ENCODE peak calls at places on chromosomes 16 and 17, in seven cellular contexts. R is transverse colon, A is H9, N is neural progenitor cell, O is nephron progenitor cell, Q is fibroblast of villous mesenchyme, K is fibroblast of pulmonary artery. W is an unnamed sample.

GRCh38 chr16:50274771-50275415 is 8.5 kb downstream of the ADCY7 start:
- DNase-seq in K (no peak), Q (no peak), R (no peak), N (no peak), O (no peak), A (no peak), W (no peak)

GRCh38 chr16:84582958-84583516 is 34.8 kb downstream of the COTL1 start:
- DNase-seq in O (no peak), R (no peak), K (no peak), N (no peak), A (peak), Q (peak), W (no peak)

GRCh38 chr16:22375117-22375962 is 921 bp upstream of the CDR2 start:
- DNase-seq in A (no peak), R (no peak), O (no peak), N (peak), Q (peak), K (no peak), W (peak)

GRCh38 chr17:9935408-9935807 is 30.3 kb upstream of the RCVRN start:
- DNase-seq in K (no peak), O (no peak), R (no peak), A (no peak), Q (peak), N (no peak), W (no peak)

GRCh38 chr17:58289869-58290268 is 9.1 kb upstream of the MPO start:
- DNase-seq in K (no peak), R (no peak), Q (no peak), N (no peak), A (no peak), O (no peak), W (no peak)

GRCh38 chr16:70750893-70751467 is 50.0 kb downstream of the VAC14 start:
- DNase-seq in O (no peak), A (no peak), K (peak), Q (peak), N (no peak), R (peak), W (no peak)

GRCh38 chr17:66949501-66949900 is 15.0 kb upstream of the CACNG4 start:
- DNase-seq in N (no peak), O (no peak), A (no peak), K (peak), Q (peak), R (no peak), W (no peak)

GRCh38 chr17:76783146-76783545 is 45.2 kb downstream of the MFSD11 start:
- DNase-seq in A (no peak), N (no peak), O (no peak), R (no peak), K (no peak), Q (no peak), W (no peak)

GRCh38 chr16:68286153-68287074 is 22.1 kb downstream of the SLC7A6 start:
- DNase-seq in A (no peak), O (no peak), R (no peak), Q (no peak), N (no peak), K (no peak), W (no peak)

GRCh38 chr16:28184625-28185024 is 27.1 kb downstream of the XPO6 start:
- DNase-seq in R (no peak), N (no peak), K (no peak), A (no peak), Q (no peak), O (no peak), W (no peak)

GRCh38 chr16:86251682-86252081 is 258.6 kb upstream of the FOXF1 start:
- DNase-seq in Q (peak), O (no peak), R (no peak), K (no peak), N (no peak), A (no peak), W (no peak)

GRCh38 chr16:68031951-68032350 is 8.9 kb downstream of the DUS2 start:
- DNase-seq in K (no peak), N (no peak), O (no peak), A (no peak), Q (no peak), R (peak), W (no peak)

GRCh38 chr16:48126801-48127644 is 28.8 kb downstream of the ABCC12 start:
- DNase-seq in A (no peak), O (no peak), R (no peak), N (no peak), K (peak), Q (peak), W (no peak)

GRCh38 chr17:30173649-30174048 is 57.0 kb downstream of the NSRP1 start:
- DNase-seq in O (no peak), A (no peak), K (no peak), N (no peak), Q (no peak), R (no peak), W (no peak)

GRCh38 chr17:81013642-81014041 is 21.3 kb upstream of the BAIAP2 start:
- DNase-seq in Q (no peak), R (no peak), O (no peak), A (no peak), K (no peak), N (no peak), W (no peak)

GRCh38 chr17:57672205-57672632 is 72.9 kb downstream of the CCDC182 start:
- DNase-seq in A (no peak), N (no peak), K (peak), O (no peak), R (no peak), Q (no peak), W (peak)

GRCh38 chr17:45040459-45040858 is 11.0 kb downstream of the DCAKD start:
- DNase-seq in Q (no peak), A (peak), R (no peak), K (no peak), N (peak), O (no peak), W (no peak)

GRCh38 chr17:8806206-8807069 is 7.3 kb upstream of the MFSD6L start:
- DNase-seq in N (no peak), Q (no peak), O (no peak), R (no peak), A (peak), K (no peak), W (no peak)

GRCh38 chr17:31857920-31858646 is 961 bp downstream of the COPRS start:
- DNase-seq in N (no peak), O (no peak), R (no peak), K (no peak), A (no peak), Q (no peak), W (peak)

GRCh38 chr16:55021595-55022475 is 91.2 kb downstream of the IRX5 start:
- DNase-seq in R (peak), N (peak), A (peak), K (peak), Q (peak), O (no peak), W (peak)

GRCh38 chr16:87437911-87438610 is 45.9 kb downstream of the MAP1LC3B start:
- DNase-seq in R (no peak), N (no peak), Q (peak), O (no peak), A (no peak), K (no peak), W (no peak)

GRCh38 chr16:48531011-48531962 is 78.7 kb downstream of the N4BP1 start:
- DNase-seq in R (no peak), N (no peak), O (peak), Q (peak), K (no peak), A (peak), W (no peak)

GRCh38 chr16:69179255-69180010 is 7.5 kb upstream of the SNTB2 start:
- DNase-seq in Q (peak), O (no peak), K (peak), A (no peak), N (no peak), R (peak), W (no peak)

GRCh38 chr17:78400581-78401240 is 22.3 kb downstream of the PGS1 start:
- DNase-seq in A (no peak), O (no peak), N (no peak), R (no peak), K (no peak), Q (no peak), W (no peak)

GRCh38 chr17:38460082-38460715 is 31.9 kb downstream of the ARHGAP23 start:
- DNase-seq in O (no peak), A (no peak), Q (no peak), N (no peak), R (no peak), K (no peak), W (no peak)

GRCh38 chr16:67100569-67101300 is 9.0 kb upstream of the PHAF1 start:
- DNase-seq in O (no peak), Q (peak), K (peak), A (no peak), N (no peak), R (no peak), W (no peak)

GRCh38 chr16:11047057-11047456 is 102.7 kb downstream of the CLEC16A start:
- DNase-seq in K (peak), A (no peak), Q (peak), R (no peak), N (no peak), O (no peak), W (no peak)

GRCh38 chr16:12531937-12532336 is 271.8 kb downstream of the CPPED1 start:
- DNase-seq in Q (peak), K (no peak), N (no peak), O (no peak), R (no peak), A (no peak), W (no peak)

GRCh38 chr16:83878838-83879237 is 20.1 kb upstream of the MLYCD start:
- DNase-seq in A (no peak), R (no peak), O (no peak), Q (peak), N (peak), K (peak), W (no peak)

GRCh38 chr17:75125984-75126383 is 5.6 kb downstream of the NT5C start:
- DNase-seq in N (no peak), A (peak), R (no peak), O (no peak), Q (no peak), K (no peak), W (no peak)

GRCh38 chr17:73949903-73950302 is 253.6 kb upstream of the RPL38 start:
- DNase-seq in A (no peak), N (no peak), R (no peak), K (no peak), O (no peak), Q (no peak), W (no peak)

GRCh38 chr17:59327136-59327878 is 4.1 kb upstream of the YPEL2 start:
- DNase-seq in K (peak), A (no peak), N (no peak), R (no peak), O (no peak), Q (no peak), W (no peak)

GRCh38 chr16:78563905-78564304 is 464.5 kb downstream of the WWOX start:
- DNase-seq in R (no peak), Q (peak), N (no peak), O (no peak), K (no peak), A (no peak), W (no peak)

GRCh38 chr16:63652091-63652490 is 1469.8 kb downstream of the CDH11 start:
- DNase-seq in O (no peak), Q (no peak), N (peak), R (no peak), A (no peak), K (no peak), W (no peak)

GRCh38 chr16:35741546-35741945 is 2282.1 kb downstream of the TP53TG3F start:
- DNase-seq in O (no peak), Q (no peak), R (no peak), N (no peak), A (no peak), K (no peak), W (no peak)

GRCh38 chr17:63834431-63835166 is 7.1 kb upstream of the FTSJ3 start:
- DNase-seq in N (peak), R (no peak), K (peak), Q (peak), O (peak), A (peak), W (peak)
- TF ChIP-seq CTCF in N (peak), R (no peak), K (peak), Q (peak), O (peak), A (peak), W (peak)

GRCh38 chr17:4980644-4981216 is 6.7 kb downstream of the CAMTA2 start:
- DNase-seq in K (peak), N (peak), A (peak), Q (peak), O (peak), R (no peak), W (peak)
- TF ChIP-seq CTCF in K (peak), N (peak), A (peak), Q (peak), O (peak), R (peak), W (peak)

GRCh38 chr16:17277981-17278381 is 192.8 kb downstream of the XYLT1 start:
- DNase-seq in R (peak), A (peak), K (peak), N (peak), Q (no peak), O (peak), W (peak)
- TF ChIP-seq CTCF in R (peak), A (peak), K (peak), N (peak), Q (peak), O (peak), W (peak)

GRCh38 chr16:89410794-89411309 is 79.5 kb downstream of the ANKRD11 start:
- DNase-seq in K (peak), O (no peak), A (no peak), R (peak), Q (peak), N (no peak), W (peak)
- TF ChIP-seq CTCF in K (peak), O (no peak), A (no peak), R (no peak), Q (peak), N (no peak), W (no peak)

GRCh38 chr16:72198641-72199250 is 26.8 kb upstream of the PMFBP1 start:
- DNase-seq in O (no peak), R (no peak), N (no peak), K (no peak), A (peak), Q (no peak), W (no peak)

GRCh38 chr16:72197556-72197955 is 25.6 kb upstream of the PMFBP1 start:
- DNase-seq in N (no peak), K (no peak), O (no peak), R (no peak), Q (no peak), A (no peak), W (no peak)

GRCh38 chr16:72191551-72191950 is 19.6 kb upstream of the PMFBP1 start:
- DNase-seq in R (no peak), Q (no peak), N (no peak), K (peak), A (no peak), O (no peak), W (no peak)

GRCh38 chr16:72198021-72198420 is 26.1 kb upstream of the PMFBP1 start:
- DNase-seq in N (no peak), R (no peak), Q (peak), A (no peak), O (peak), K (peak), W (no peak)

DNA sequence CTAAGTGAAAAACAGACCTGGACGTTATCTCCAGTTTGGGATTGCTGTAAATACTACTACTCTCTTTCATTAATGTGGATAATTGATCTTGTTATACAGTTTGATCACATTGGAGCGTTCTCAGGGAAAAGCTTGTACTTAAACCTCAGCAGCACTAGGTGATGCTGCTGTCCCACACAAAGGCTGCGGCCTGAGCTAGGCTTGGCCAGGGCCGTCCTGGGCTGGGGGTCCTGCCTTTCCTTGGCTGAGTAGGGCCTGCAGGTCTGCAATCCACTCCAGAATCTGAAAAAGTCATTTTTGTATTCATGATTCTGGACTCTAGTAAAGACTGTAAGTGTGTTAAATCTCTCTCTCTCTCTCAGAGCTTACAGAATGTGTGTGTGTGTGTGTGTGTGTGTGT is 23.7 kb upstream of the PMFBP1 start:
- DNase-seq in R (no peak), K (no peak), Q (no peak), O (peak), N (peak), A (peak), W (no peak)
- TF ChIP-seq CTCF in R (no peak), K (peak), Q (no peak), O (peak), N (peak), A (peak), W (peak)

GRCh38 chr17:55059724-55060123 is 91.2 kb downstream of the STXBP4 start:
- DNase-seq in R (no peak), A (no peak), K (no peak), N (no peak), O (no peak), Q (no peak), W (no peak)

GRCh38 chr17:55057184-55057583 is 88.6 kb downstream of the STXBP4 start:
- DNase-seq in O (no peak), K (no peak), A (no peak), Q (no peak), N (no peak), R (no peak), W (no peak)

GRCh38 chr17:55056530-55056929 is 88.0 kb downstream of the STXBP4 start:
- DNase-seq in Q (no peak), K (no peak), R (no peak), O (no peak), N (no peak), A (no peak), W (no peak)

GRCh38 chr17:55054429-55054828 is 85.9 kb downstream of the STXBP4 start:
- DNase-seq in Q (no peak), A (no peak), O (no peak), R (no peak), K (no peak), N (no peak), W (no peak)

DNA sequence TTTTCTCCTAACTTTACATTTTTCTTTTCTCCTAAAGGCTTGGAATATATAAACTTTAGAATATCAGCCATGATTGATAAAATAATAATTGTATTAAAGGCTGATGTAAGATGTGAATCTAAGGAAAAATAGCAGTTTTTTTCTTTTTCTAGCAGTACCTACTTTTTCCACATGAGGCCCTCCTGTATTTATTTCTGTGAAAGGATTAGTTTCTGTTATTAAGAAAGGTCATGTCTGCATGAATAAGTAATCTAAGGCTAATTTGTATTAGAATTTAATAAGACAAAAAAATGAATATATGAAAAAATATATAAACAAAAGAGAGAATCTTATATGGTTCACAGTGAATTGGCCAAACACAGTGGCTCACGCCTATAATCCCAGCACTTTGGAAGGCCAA is 85.3 kb downstream of the STXBP4 start:
- DNase-seq in R (no peak), A (no peak), K (peak), Q (peak), N (no peak), O (no peak), W (no peak)
- TF ChIP-seq CTCF in R (no peak), A (peak), K (peak), Q (peak), N (peak), O (peak), W (no peak)

GRCh38 chr16:5761592-5761991 is 664.0 kb upstream of the EEF2KMT start:
- DNase-seq in O (no peak), N (no peak), K (no peak), A (no peak), Q (no peak), R (no peak), W (no peak)

GRCh38 chr16:5751216-5751615 is 653.6 kb upstream of the EEF2KMT start:
- DNase-seq in O (no peak), N (no peak), A (no peak), K (no peak), Q (no peak), R (no peak), W (no peak)

GRCh38 chr16:5756969-5757368 is 659.4 kb upstream of the EEF2KMT start:
- DNase-seq in K (no peak), A (no peak), R (no peak), Q (no peak), O (no peak), N (peak), W (no peak)
- TF ChIP-seq CTCF in K (no peak), A (peak), R (no peak), Q (no peak), O (no peak), N (peak), W (no peak)

DNA sequence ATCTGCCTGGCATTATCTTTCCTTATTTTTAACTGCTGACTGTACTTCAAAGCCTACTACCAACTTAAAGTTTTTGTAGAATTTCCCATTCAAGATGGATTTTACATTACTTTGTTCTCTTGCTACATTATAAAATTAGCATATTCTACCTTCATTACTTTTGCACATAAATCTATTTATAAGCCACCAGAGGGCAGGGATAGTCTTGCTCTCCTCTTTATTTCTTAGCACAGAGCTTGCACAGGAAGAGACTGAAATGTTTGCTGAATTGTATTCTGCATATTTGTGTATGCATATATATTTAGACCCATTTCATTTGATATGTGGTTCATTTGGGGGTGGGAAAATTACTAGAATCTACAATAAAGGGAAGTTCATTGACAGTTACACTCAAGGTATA is 108.0 kb downstream of the SKAP1 start:
- DNase-seq in Q (peak), O (no peak), A (no peak), N (no peak), K (peak), R (no peak), W (no peak)
- TF ChIP-seq CTCF in Q (peak), O (no peak), A (no peak), N (no peak), K (peak), R (no peak), W (no peak)